ENCODE peak calls at places on chromosomes 2 and 18, in seven cellular contexts. K, A, O, U, L, V and S are unnamed samples.

GRCh38 chr2:113198790-113199612 is 25.2 kb downstream of the PSD4 start:
- DNase-seq in K (no peak), A (no peak), O (peak), U (peak), L (no peak), V (peak), S (peak)

GRCh38 chr2:237731663-237732062 is 66.9 kb upstream of the RBM44 start:
- DNase-seq in K (no peak), A (no peak), O (no peak), U (peak), L (no peak), V (peak), S (no peak)

GRCh38 chr2:9287400-9288059 is 80.9 kb downstream of the ASAP2 start:
- DNase-seq in K (no peak), A (no peak), O (no peak), U (no peak), L (no peak), V (peak), S (no peak)

GRCh38 chr2:177334940-177335543 is 57.5 kb upstream of the AGPS start:
- DNase-seq in K (peak), A (no peak), O (no peak), U (peak), L (no peak), V (peak), S (no peak)

GRCh38 chr2:125572660-125573059 is 1083.3 kb upstream of the GYPC start:
- DNase-seq in K (no peak), A (no peak), O (no peak), U (no peak), L (no peak), V (peak), S (no peak)

GRCh38 chr18:32438173-32438572 is 32.5 kb downstream of the GAREM1 start:
- DNase-seq in K (no peak), A (no peak), O (no peak), U (peak), L (no peak), V (no peak), S (no peak)

GRCh38 chr2:54516842-54517241 is 60.7 kb downstream of the SPTBN1 start:
- DNase-seq in K (no peak), A (no peak), O (no peak), U (no peak), L (no peak), V (no peak), S (no peak)

GRCh38 chr2:22855761-22856184 is 529.2 kb upstream of the KLHL29 start:
- DNase-seq in K (no peak), A (no peak), O (no peak), U (peak), L (no peak), V (no peak), S (no peak)

GRCh38 chr18:34548120-34548972 is 161.8 kb upstream of the DTNA start:
- DNase-seq in K (no peak), A (no peak), O (peak), U (no peak), L (no peak), V (peak), S (no peak)

GRCh38 chr18:6561029-6561861 is 146.5 kb upstream of the L3MBTL4 start:
- DNase-seq in K (peak), A (no peak), O (no peak), U (no peak), L (no peak), V (no peak), S (no peak)
- TF ChIP-seq POLR2AphosphoS5 in K (no peak), A (no peak), O (no peak), U (no peak), L (no peak), V (no peak), S (no peak)

DNA sequence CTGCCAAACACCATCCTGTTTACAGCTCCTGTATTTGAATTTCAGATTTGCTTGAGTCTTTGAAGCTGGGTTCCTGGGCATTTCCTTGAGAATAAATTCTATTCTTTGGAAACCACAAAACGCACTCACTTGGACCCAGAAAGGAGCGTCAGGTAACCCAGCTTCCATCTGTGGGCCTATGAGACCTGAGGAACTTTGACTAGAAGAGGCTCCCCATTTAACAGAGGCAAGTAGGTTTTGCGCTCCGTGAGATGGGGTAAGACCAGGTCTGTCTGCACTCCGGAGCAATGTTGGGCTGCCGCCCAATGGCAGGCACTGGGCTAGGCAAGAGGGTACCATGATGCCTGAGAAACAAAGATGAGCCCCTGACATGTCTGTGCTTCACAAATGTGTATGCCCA is 1.9 kb downstream of the EDAR start:
- DNase-seq in K (peak), A (no peak), O (no peak), U (no peak), L (no peak), V (no peak), S (no peak)
- TF ChIP-seq TAF1 in K (no peak), A (no peak), O (no peak), U (no peak), L (no peak), V (no peak), S (no peak)

GRCh38 chr2:135727968-135728728 is 13.5 kb upstream of the UBXN4 start:
- DNase-seq in K (no peak), A (no peak), O (no peak), U (no peak), L (no peak), V (peak), S (no peak)
- TF ChIP-seq POLR2AphosphoS5 in K (no peak), A (no peak), O (no peak), U (no peak), L (no peak), V (no peak), S (no peak)

GRCh38 chr2:100223502-100223901 is 81.1 kb upstream of the AFF3 start:
- DNase-seq in K (no peak), A (no peak), O (no peak), U (no peak), L (no peak), V (no peak), S (no peak)
- TF ChIP-seq TAF1 in K (no peak), A (no peak), O (no peak), U (no peak), L (no peak), V (no peak), S (no peak)

GRCh38 chr2:230669386-230669935 is 43.2 kb upstream of the CAB39 start:
- DNase-seq in K (no peak), A (no peak), O (no peak), U (no peak), L (no peak), V (no peak), S (no peak)

GRCh38 chr2:230666446-230666845 is 46.2 kb upstream of the CAB39 start:
- DNase-seq in K (no peak), A (no peak), O (no peak), U (no peak), L (no peak), V (no peak), S (no peak)

GRCh38 chr2:230668939-230669303 is 43.7 kb upstream of the CAB39 start:
- DNase-seq in K (no peak), A (no peak), O (no peak), U (no peak), L (peak), V (no peak), S (no peak)

GRCh38 chr2:230666885-230667712 is 45.5 kb upstream of the CAB39 start:
- DNase-seq in K (no peak), A (no peak), O (peak), U (peak), L (no peak), V (no peak), S (no peak)

DNA sequence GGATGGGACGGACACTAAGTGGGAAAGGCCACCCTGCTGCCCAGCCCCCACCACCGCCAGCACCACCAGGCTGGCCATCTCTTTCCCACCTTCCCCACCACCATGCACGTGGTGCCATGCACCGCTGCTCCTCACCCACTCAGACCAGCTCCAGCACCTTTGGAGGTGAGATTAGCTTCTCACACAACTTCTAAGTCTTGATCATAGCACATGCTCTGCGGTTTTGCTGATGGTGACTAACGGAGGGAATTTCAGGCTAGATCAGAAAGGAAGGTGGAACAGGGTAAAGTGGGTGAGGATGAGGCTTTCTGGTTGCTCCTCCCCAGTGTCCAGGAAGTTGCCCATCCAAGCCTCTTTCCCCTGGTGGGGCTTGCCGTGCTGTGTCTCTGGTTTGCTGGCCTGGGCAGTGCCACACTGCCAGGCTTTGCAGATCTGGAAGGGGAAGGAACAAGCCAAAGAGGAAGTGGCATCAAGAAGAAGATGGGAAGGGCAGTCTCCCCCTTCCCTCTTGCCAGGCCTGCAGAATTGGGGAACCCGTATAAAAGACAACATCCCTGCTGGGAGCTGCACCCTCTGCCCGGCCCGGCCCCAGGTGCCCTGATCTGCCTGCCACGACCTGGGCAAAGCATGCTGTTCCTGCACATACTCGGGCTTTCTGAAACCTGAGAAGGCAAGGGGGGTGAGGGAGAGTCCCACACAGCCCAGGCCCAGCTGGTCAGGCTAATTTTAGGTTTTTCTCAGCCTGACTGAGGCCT is 44.3 kb upstream of the CAB39 start:
- DNase-seq in K (no peak), A (no peak), O (no peak), U (no peak), L (peak), V (no peak), S (peak)
- TF ChIP-seq POLR2AphosphoS5 in K (no peak), A (peak), O (no peak), U (no peak), L (peak), V (no peak), S (peak)